ENCODE peak calls at places on chromosomes 16 and 17, in ten cellular contexts. X is sigmoid colon, U is transverse colon, G is tibial nerve, B is GM12878, A is stomach, L is HepG2, J is A549, N is esophagus muscularis mucosa, V is ovary. Q is an unnamed sample.

GRCh38 chr17:28745052-28745776 is 1.4 kb downstream of the TRAF4 start:
- DNase-seq in X (peak; percentile 83), V (peak; percentile 67), J (no peak), B (no peak), L (peak; percentile 90), A (peak; percentile 75), U (peak; percentile 67), N (no peak), G (peak; percentile 30), Q (peak; percentile 84)

GRCh38 chr17:3792481-3792880 is 8.5 kb downstream of the ITGAE start:
- DNase-seq in N (no peak), A (peak; percentile 63), G (no peak), U (no peak), J (no peak), V (no peak), L (no peak), X (no peak), B (no peak), Q (no peak)

GRCh38 chr17:50604470-50604869 is 30.2 kb upstream of the ABCC3 start:
- DNase-seq in J (no peak), G (no peak), X (peak; percentile 86), N (no peak), L (no peak), A (peak; percentile 37), U (peak; percentile 19), V (peak; percentile 93), B (no peak), Q (no peak)

GRCh38 chr16:8795096-8795495 is 2.3 kb downstream of the TMEM186 start:
- DNase-seq in B (no peak), A (no peak), X (no peak), U (no peak), N (no peak), J (peak; percentile 48), L (no peak), G (no peak), V (no peak), Q (no peak)

GRCh38 chr17:31269178-31269577 is 27.9 kb downstream of the OMG start:
- DNase-seq in U (no peak), L (peak; percentile 36), J (no peak), V (no peak), G (no peak), A (no peak), B (no peak), X (no peak), N (no peak), Q (no peak)

GRCh38 chr17:28371245-28372202 is at the start of gene SARM1:
- DNase-seq in J (peak; percentile 95), G (peak; percentile 51), A (peak; percentile 65), L (peak; percentile 75), U (peak; percentile 88), B (peak; percentile 63), N (peak; percentile 95), X (peak; percentile 95), V (peak; percentile 89), Q (peak; percentile 67)

GRCh38 chr16:1314399-1315068 is 5.1 kb downstream of the UBE2I start:
- DNase-seq in X (no peak), J (no peak), U (no peak), V (no peak), L (no peak), B (no peak), A (no peak), G (no peak), N (no peak), Q (peak; percentile 76)

GRCh38 chr16:65889533-65889966 is 476.9 kb upstream of the CDH5 start:
- DNase-seq in X (no peak), L (no peak), N (peak; percentile 66), V (no peak), G (no peak), U (no peak), J (no peak), A (no peak), B (no peak), Q (no peak)

GRCh38 chr17:63191610-63192009 is 225.6 kb downstream of the TANC2 start:
- DNase-seq in B (no peak), L (no peak), U (peak; percentile 10), G (no peak), A (no peak), J (no peak), N (no peak), X (no peak), V (no peak), Q (no peak)

GRCh38 chr17:19239544-19239943 is 2.4 kb downstream of the EPN2 start:
- DNase-seq in V (no peak), A (no peak), U (no peak), G (no peak), J (no peak), N (no peak), X (peak; percentile 75), B (no peak), L (no peak), Q (no peak)

DNA sequence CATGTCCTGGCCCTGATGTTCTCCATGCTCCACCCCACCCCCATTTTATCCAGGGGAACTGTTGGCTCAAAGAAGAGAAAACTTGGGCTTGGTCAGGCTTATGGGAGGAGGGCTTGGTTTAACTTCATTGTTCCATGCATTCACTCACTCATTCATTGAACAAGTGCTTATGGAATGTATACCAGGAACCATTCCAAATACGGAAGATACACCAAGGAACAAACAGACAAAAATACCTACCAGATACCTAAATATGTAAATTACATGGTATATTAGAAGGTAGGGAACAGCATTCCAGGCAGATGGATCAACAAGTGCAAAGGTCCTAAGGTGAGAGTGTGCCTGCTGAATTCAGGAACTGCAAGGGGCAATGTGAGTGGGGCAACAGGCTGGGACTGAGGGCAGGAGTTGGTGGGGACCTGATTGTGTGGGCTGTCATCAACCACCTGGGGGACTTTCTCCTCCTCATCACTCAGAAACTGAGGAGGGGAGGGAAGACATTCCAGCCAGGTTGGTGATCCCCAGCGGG is 39.9 kb downstream of the RAI1 start:
- DNase-seq in B (no peak), J (no peak), N (no peak), L (no peak), X (no peak), U (no peak), A (no peak), G (no peak), V (no peak), Q (no peak)
- H3K4me1 ChIP-seq in B (peaks cover 21% of the 10 kb centered on the region), J (peaks cover 63% of the 10 kb centered on the region), N (peaks cover 69% of the 10 kb centered on the region), L (peaks cover 53% of the 10 kb centered on the region), X (peaks cover 50% of the 10 kb centered on the region), U (peaks cover 42% of the 10 kb centered on the region), A (peaks cover 37% of the 10 kb centered on the region), G (peaks cover 26% of the 10 kb centered on the region), V (peaks cover 13% of the 10 kb centered on the region), Q (peaks cover 44% of the 10 kb centered on the region)

GRCh38 chr17:75131278-75132017 is at the start of gene NT5C:
- DNase-seq in L (peak; percentile 79), B (no peak), V (peak; percentile 84), A (peak; percentile 82), G (peak; percentile 68), J (peak; percentile 85), N (no peak), U (peak; percentile 90), X (peak; percentile 91), Q (peak; percentile 95)

GRCh38 chr17:75138519-75138918 is 7.0 kb upstream of the NT5C start:
- DNase-seq in L (no peak), A (no peak), N (no peak), G (no peak), U (no peak), V (no peak), B (no peak), J (no peak), X (no peak), Q (no peak)

GRCh38 chr17:75135946-75136345 is 4.4 kb upstream of the NT5C start:
- DNase-seq in U (no peak), G (no peak), J (no peak), V (no peak), A (no peak), N (no peak), L (no peak), X (no peak), B (no peak), Q (no peak)

GRCh38 chr17:75133001-75133400 is 1.5 kb upstream of the NT5C start:
- DNase-seq in X (no peak), N (no peak), V (no peak), G (no peak), U (no peak), J (no peak), B (no peak), L (peak; percentile 51), A (no peak), Q (no peak)

GRCh38 chr17:75135452-75135851 is 3.9 kb upstream of the NT5C start:
- DNase-seq in J (no peak), N (no peak), A (no peak), B (no peak), X (no peak), L (no peak), U (no peak), V (no peak), G (no peak), Q (no peak)
- H3K27ac ChIP-seq in J (no peak overlapping the region), N (no peak overlapping the region), A (no peak overlapping the region), B (no peak overlapping the region), X (no peak overlapping the region), L (no peak overlapping the region), U (no peak overlapping the region), V (no peak overlapping the region), G (no peak overlapping the region), Q (no peak overlapping the region)

DNA sequence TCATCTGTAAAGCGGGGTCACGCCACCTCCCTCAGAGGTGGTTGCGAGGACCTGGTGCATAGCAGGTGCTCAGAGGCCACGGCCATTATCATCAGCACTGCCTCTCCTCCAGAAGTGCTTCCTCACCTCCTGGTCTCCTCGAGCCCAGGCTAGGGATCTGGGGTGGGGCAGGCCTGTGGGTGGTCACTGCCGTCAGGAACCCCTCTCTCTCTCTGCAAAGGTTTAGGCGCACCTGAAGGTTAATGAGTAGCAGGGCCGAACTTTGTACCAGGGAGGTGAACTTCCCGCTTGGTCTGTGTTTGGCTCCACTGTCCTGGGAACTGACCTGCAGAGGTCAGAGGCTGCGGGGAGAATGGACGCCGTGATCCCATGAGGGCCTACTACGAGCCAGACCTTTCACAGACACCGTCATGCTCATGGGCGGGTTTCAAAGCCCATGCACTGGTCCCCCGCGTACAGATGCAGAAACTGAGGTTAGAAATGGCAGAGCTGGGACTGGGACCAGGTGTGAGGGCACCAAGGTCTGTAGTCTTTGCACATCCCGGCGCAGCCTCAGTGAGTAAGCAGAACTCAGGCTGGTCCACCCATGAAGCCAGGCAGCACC is 13.8 kb downstream of the JUP start:
- DNase-seq in G (no peak), A (no peak), L (peak; percentile 83), J (no peak), U (peak; percentile 58), B (no peak), X (no peak), N (no peak), V (no peak), Q (no peak)
- TF ChIP-seq EP300 in G (no peak), A (no peak), L (peak; percentile 38), J (no peak), U (no peak), B (no peak), X (no peak), N (no peak), V (no peak), Q (no peak)

DNA sequence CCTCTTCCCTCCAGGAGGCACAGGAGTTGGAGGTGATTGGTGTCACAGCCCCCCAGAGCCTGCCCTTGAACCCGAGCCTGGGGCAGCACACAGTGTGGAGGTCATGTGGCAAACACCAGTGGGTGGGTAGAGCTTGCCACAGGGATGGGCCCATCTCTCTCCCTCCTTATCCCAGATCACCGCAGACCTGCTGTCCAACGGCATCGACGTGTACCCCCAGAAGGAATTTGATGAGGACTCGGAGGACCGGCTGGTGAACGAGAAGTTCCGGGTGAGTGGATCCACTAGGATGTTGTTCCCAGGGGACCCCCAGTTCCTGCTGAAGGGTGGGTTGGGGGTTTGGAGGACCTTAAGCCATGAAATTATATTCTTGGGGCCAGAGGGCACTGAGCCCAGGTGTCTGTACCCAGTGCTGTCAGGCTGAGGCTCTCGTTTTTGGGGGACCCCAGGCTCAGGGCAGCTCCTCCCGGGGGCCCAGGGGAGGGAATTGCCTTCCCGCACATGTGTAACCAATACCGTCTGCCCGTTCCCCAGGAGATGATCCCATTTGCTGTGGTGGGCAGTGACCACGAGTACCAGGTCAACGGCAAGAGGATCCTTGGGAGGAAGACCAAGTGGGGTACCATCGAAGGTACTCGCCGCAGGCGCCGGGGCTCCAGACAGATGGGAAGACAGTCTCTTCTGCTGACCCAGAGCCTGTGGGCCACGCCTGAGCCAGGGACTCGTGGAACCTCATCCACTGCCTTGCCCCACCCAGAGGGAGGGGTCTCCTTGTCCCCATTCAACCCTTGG is 351.9 kb downstream of the SEC14L1 start:
- DNase-seq in B (no peak), A (no peak), V (peak; percentile 21), L (no peak), N (no peak), G (peak; percentile 10), J (no peak), U (peak; percentile 8), X (peak; percentile 65), Q (peak; percentile 63)
- H3K4me1 ChIP-seq in B (peaks cover 16% of the 10 kb centered on the region), A (peaks cover 12% of the 10 kb centered on the region), V (peaks cover 2% of the 10 kb centered on the region), L (no peaks in the 10 kb centered on the region), N (peaks cover 46% of the 10 kb centered on the region), G (peaks cover 31% of the 10 kb centered on the region), J (peaks cover 4% of the 10 kb centered on the region), U (peaks cover 23% of the 10 kb centered on the region), X (peaks cover 39% of the 10 kb centered on the region), Q (peaks cover 16% of the 10 kb centered on the region)

Q was measured in upper lobe of left lung.